ENCODE peak calls at places on chromosomes 3 and 15, in five cellular contexts. T is fibroblast of pulmonary artery; C is HCT116; B is tibial nerve; M is activated CD8-positive, alpha-beta memory T cell treated with anti-CD3 and anti-CD28 coated beads, Interleukin-2, amount 50 U/mL, for 48 hours. D is an unnamed sample.

GRCh38 chr3:152595975-152596832 is 238.7 kb upstream of the P2RY1 start:
- DNase-seq in B (peak; percentile 69), M (no peak), C (no peak), T (peak; percentile 87), D (no peak)

GRCh38 chr15:53549697-53550315 is 209.7 kb downstream of the WDR72 start:
- DNase-seq in T (no peak), C (no peak), B (no peak), M (no peak), D (no peak)

GRCh38 chr3:184582583-184582982 is 21.0 kb downstream of the EPHB3 start:
- DNase-seq in T (peak; percentile 28), C (no peak), M (no peak), B (no peak), D (peak; percentile 41)

GRCh38 chr3:126057936-126058335 is 26.0 kb downstream of the SLC41A3 start:
- DNase-seq in C (no peak), T (no peak), B (no peak), M (no peak), D (no peak)

GRCh38 chr3:169886671-169887070 is 16.9 kb upstream of the LRRC31 start:
- DNase-seq in C (no peak), M (no peak), T (peak; percentile 80), B (peak; percentile 23), D (peak; percentile 95)

GRCh38 chr3:45110185-45110833 is 35.9 kb downstream of the CDCP1 start:
- DNase-seq in C (no peak), T (peak; percentile 21), B (no peak), M (no peak), D (no peak)

GRCh38 chr3:8589880-8590556 is 54.6 kb downstream of the SSUH2 start:
- DNase-seq in B (no peak), C (no peak), T (no peak), M (no peak), D (no peak)

GRCh38 chr3:170154084-170154483 is 27.4 kb downstream of the PHC3 start:
- DNase-seq in B (no peak), T (peak; percentile 20), C (no peak), M (no peak), D (no peak)

D was measured in thyroid gland.